ENCODE peak calls at places on chromosomes 12 and 14, in six cellular contexts. Y, S, G, D, H and A are unnamed samples.

GRCh38 chr12:29547151-29547561 is 49.7 kb upstream of the OVCH1 start:
- DNase-seq in Y (no peak), S (no peak), G (no peak), H (no peak), D (no peak), A (no peak)

GRCh38 chr12:70617450-70617849 is 19.8 kb downstream of the PTPRB start:
- DNase-seq in G (no peak), S (no peak), H (no peak), Y (no peak), D (no peak), A (no peak)

GRCh38 chr14:98957211-98958047 is 314.6 kb downstream of the BCL11B start:
- DNase-seq in H (peak; percentile 63), G (peak; percentile 75), Y (no peak), D (peak; percentile 33), S (no peak), A (no peak)

GRCh38 chr12:3061129-3061857 is 15.9 kb upstream of the TSPAN9 start:
- DNase-seq in H (no peak), G (no peak), D (no peak), Y (no peak), S (no peak), A (no peak)

GRCh38 chr12:68400231-68400829 is 68.2 kb upstream of the MDM1 start:
- DNase-seq in D (no peak), S (no peak), H (no peak), G (no peak), Y (no peak), A (no peak)

GRCh38 chr12:54588110-54588831 is at the start of gene PPP1R1A:
- DNase-seq in Y (peak; percentile 57), G (no peak), D (no peak), S (no peak), H (peak; percentile 41), A (no peak)

GRCh38 chr14:22884721-22885523 is 1.9 kb downstream of the REM2 start:
- DNase-seq in D (no peak), G (no peak), S (no peak), Y (no peak), H (no peak), A (no peak)

GRCh38 chr12:12986775-12987332 is 13.2 kb downstream of the HEBP1 start:
- DNase-seq in Y (no peak), G (no peak), H (no peak), S (no peak), D (no peak), A (no peak)

GRCh38 chr12:109523071-109523470 is 45.6 kb downstream of the UBE3B start:
- DNase-seq in D (no peak), H (no peak), Y (no peak), G (no peak), S (no peak), A (no peak)

GRCh38 chr12:8088574-8088973 is 6.5 kb downstream of the NECAP1 start:
- DNase-seq in S (peak; percentile 27), D (no peak), H (no peak), G (no peak), Y (no peak), A (no peak)

GRCh38 chr12:120181991-120182631 is 12.4 kb downstream of the GCN1 start:
- DNase-seq in D (no peak), G (no peak), H (peak; percentile 32), Y (no peak), S (no peak), A (no peak)

GRCh38 chr12:108589840-108590229 is 8.0 kb downstream of the TMEM119 start:
- DNase-seq in G (no peak), Y (no peak), D (no peak), H (no peak), S (no peak), A (no peak)

GRCh38 chr14:48735607-48736006 is 850.6 kb downstream of the RPS29 start:
- DNase-seq in D (no peak), H (no peak), Y (no peak), G (no peak), S (no peak), A (no peak)

GRCh38 chr12:100555722-100556121 is 17.8 kb upstream of the GAS2L3 start:
- DNase-seq in G (no peak), S (no peak), H (peak; percentile 40), Y (no peak), D (no peak), A (no peak)

GRCh38 chr12:15532364-15532977 is 210.2 kb downstream of the PTPRO start:
- DNase-seq in D (peak; percentile 70), G (peak; percentile 48), H (peak; percentile 18), S (peak; percentile 18), Y (no peak), A (peak; percentile 13)

GRCh38 chr14:39367387-39367751 is 64.9 kb downstream of the FBXO33 start:
- DNase-seq in D (no peak), S (no peak), G (no peak), Y (no peak), H (no peak), A (no peak)

GRCh38 chr14:93090826-93091583 is 24.7 kb downstream of the ITPK1 start:
- DNase-seq in G (no peak), Y (no peak), H (no peak), S (no peak), D (no peak), A (no peak)

GRCh38 chr12:25014961-25015360 is 66.1 kb upstream of the BCAT1 start:
- DNase-seq in Y (no peak), S (no peak), H (no peak), D (no peak), G (no peak), A (no peak)

GRCh38 chr14:105391541-105391940 is 6.8 kb upstream of the TEX22 start:
- DNase-seq in S (no peak), D (no peak), H (no peak), G (no peak), Y (no peak), A (no peak)

GRCh38 chr14:34254031-34254430 is 208.0 kb downstream of the SPTSSA start:
- DNase-seq in Y (no peak), G (no peak), S (no peak), H (no peak), D (no peak), A (no peak)